ENCODE peak calls at places on chromosomes 13 and 19, in four cellular contexts. U is mesothelial cell of epicardium, R is OCI-LY7, C is BJ. G is an unnamed sample.

GRCh38 chr13:100234524-100235136 is 145.7 kb downstream of the PCCA start:
- DNase-seq in U (no peak), R (no peak), C (no peak), G (no peak)

GRCh38 chr13:30193279-30194234 is 113.8 kb downstream of the KATNAL1 start:
- DNase-seq in U (no peak), R (no peak), C (no peak), G (no peak)

GRCh38 chr19:43755256-43755801 is 567 bp upstream of the SMG9 start:
- DNase-seq in U (peak; percentile 84), R (peak; percentile 89), C (no peak), G (peak; percentile 68)

GRCh38 chr19:16569609-16570320 is 2.5 kb downstream of the SLC35E1 start:
- DNase-seq in U (no peak), R (no peak), C (no peak), G (no peak)

GRCh38 chr13:86383151-86383550 is 583.9 kb upstream of the SLITRK6 start:
- DNase-seq in U (no peak), R (no peak), C (no peak), G (no peak)

GRCh38 chr13:94656766-94657165 is 55.1 kb downstream of the GPR180 start:
- DNase-seq in U (no peak), R (no peak), C (peak; percentile 94), G (no peak)

GRCh38 chr13:110713642-110713952 is at the start of gene ING1:
- DNase-seq in U (no peak), R (no peak), C (no peak), G (no peak)

GRCh38 chr13:77554079-77554478 is 18.6 kb downstream of the SCEL start:
- DNase-seq in U (no peak), R (no peak), C (no peak), G (no peak)

GRCh38 chr19:543912-544608 is at the start of gene GZMM:
- DNase-seq in U (no peak), R (no peak), C (no peak), G (peak; percentile 87)

GRCh38 chr19:38650911-38651584 is 3.6 kb downstream of the ACTN4 start:
- DNase-seq in U (no peak), R (no peak), C (no peak), G (no peak)

GRCh38 chr19:33796164-33797100 is at the start of gene KCTD15:
- DNase-seq in U (peak; percentile 74), R (peak; percentile 71), C (no peak), G (no peak)

GRCh38 chr19:46471116-46471733 is at the start of gene PNMA8A:
- DNase-seq in U (peak; percentile 88), R (no peak), C (no peak), G (no peak)

GRCh38 chr13:33512880-33513554 is 227.5 kb upstream of the STARD13 start:
- DNase-seq in U (no peak), R (no peak), C (peak; percentile 52), G (no peak)

GRCh38 chr19:9362905-9363304 is at the start of gene ZNF177:
- DNase-seq in U (no peak), R (no peak), C (no peak), G (no peak)

GRCh38 chr19:46603195-46603637 is 2.1 kb downstream of the CALM3 start:
- DNase-seq in U (peak; percentile 31), R (no peak), C (no peak), G (no peak)

GRCh38 chr19:46416077-46416709 is 2.8 kb upstream of the CCDC8 start:
- DNase-seq in U (peak; percentile 95), R (peak; percentile 77), C (peak; percentile 42), G (no peak)

GRCh38 chr19:38173324-38174041 is 50.5 kb downstream of the DPF1 start:
- DNase-seq in U (no peak), R (no peak), C (no peak), G (no peak)

GRCh38 chr13:113582841-113583631 is 1.5 kb upstream of the TFDP1 start:
- DNase-seq in U (peak; percentile 37), R (no peak), C (no peak), G (no peak)

GRCh38 chr13:54660277-54660676 is 1631.7 kb downstream of the OLFM4 start:
- DNase-seq in U (no peak), R (no peak), C (no peak), G (no peak)
- TF ChIP-seq CTCF in U (no peak), R (no peak), C (no peak), G (no peak)

GRCh38 chr19:19404879-19405860 is at the start of gene GATAD2A:
- DNase-seq in U (peak; percentile 95), R (peak; percentile 90), C (peak; percentile 66), G (peak; percentile 97)
- TF ChIP-seq CTCF in U (no peak), R (peak; percentile 42), C (peak; percentile 44), G (no peak)

DNA sequence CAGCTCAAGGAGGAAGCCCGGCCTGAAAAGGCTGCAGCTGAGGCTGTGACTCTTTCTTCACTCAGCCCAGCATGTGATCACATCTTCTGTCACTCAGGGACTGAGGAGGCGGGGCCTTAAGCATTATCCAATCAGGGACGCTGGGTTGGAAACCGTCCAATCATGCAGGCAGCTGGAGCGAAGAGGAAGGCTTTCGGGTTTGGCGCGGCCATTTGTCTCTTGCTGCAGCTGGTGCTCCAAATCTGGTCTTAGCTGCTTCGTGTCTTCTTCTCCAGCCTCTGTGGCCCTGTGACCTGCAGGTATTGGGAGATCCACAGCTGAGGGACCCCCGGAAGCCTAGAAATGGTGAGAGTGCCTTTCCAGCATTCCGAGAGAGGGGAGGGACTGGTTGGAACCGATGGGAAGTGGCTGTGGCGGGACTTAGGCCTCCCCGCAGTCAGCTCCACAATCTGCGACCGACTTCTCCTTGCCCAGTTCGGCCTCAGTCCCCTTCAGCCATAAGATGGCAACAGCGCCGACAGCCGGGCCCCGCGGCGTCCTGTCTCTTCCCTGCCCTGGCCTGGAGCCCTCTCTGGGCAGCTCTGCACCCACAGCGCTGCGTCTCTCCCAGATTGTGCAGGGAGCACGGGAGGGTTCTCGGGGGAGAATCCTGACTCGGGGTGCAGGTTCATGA is at the start of gene ZNF90:
- DNase-seq in U (peak; percentile 94), R (peak; percentile 93), C (peak; percentile 64), G (peak; percentile 82)
- TF ChIP-seq CTCF in U (no peak), R (peak; percentile 25), C (peak; percentile 8), G (no peak)

GRCh38 chr19:32464279-32464678 is 58.7 kb downstream of the DPY19L3 start:
- DNase-seq in U (no peak), R (peak; percentile 13), C (no peak), G (no peak)
- TF ChIP-seq CTCF in U (no peak), R (peak; percentile 73), C (peak; percentile 23), G (peak; percentile 57)

GRCh38 chr13:96940961-96941360 is 53.3 kb downstream of the OXGR1 start:
- DNase-seq in U (no peak), R (no peak), C (no peak), G (no peak)
- TF ChIP-seq CTCF in U (no peak), R (no peak), C (no peak), G (no peak)

DNA sequence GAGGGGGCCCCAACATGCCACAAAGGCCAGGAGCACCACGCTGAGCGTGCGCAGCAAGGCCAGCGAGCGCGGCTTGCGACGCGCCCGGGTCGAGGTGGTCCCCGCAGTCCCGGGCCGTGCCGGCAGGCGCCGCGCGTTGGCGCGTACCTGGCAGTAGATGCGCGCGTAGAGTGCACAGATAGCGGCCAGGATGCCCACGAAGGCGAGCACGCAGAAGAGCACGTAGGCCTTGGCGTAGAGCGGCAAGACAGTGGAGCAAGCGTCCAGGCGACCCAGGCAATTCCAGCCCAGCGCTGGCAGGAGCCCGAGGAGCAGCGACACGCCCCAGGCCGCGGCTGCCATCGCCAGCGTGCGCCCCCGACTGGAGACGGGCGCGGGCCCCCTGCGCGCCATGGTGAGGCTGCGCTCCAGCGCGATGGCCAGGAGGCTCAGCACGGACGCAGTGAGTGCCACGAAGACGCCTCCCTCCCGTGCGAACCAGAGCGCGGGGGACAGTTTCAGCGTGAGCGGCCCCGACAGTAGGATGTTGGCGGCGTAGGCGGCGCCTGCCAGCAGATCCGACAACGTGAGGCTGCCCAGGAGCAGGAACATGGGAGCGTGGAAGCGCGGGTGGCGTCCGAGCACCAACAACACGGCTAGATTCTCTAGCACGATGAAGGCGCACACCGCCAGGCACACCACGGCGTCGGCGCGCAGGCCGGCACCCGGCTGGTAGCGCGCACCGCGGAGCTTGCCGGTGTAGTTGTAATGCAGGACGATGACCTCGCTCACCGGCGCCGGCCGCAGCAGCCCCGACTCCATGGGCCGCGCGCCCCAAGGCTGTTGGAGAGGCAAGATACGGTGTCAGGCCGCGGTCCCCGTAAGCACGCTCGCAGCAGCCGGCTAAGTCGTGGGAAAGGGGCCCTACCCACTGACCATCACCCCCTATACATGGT is 2.8 kb downstream of the S1PR5 start:
- DNase-seq in U (no peak), R (no peak), C (no peak), G (peak; percentile 64)
- TF ChIP-seq CTCF in U (no peak), R (no peak), C (no peak), G (no peak)

GRCh38 chr13:28548872-28549271 is 53.9 kb upstream of the FLT1 start:
- DNase-seq in U (no peak), R (no peak), C (no peak), G (no peak)
- TF ChIP-seq CTCF in U (no peak), R (no peak), C (peak; percentile 2), G (no peak)

GRCh38 chr13:108508263-108508662 is 121.1 kb upstream of the MYO16 start:
- DNase-seq in U (no peak), R (peak; percentile 0), C (no peak), G (no peak)
- TF ChIP-seq CTCF in U (no peak), R (peak; percentile 21), C (no peak), G (no peak)

GRCh38 chr13:19959141-19959830 is 759 bp downstream of the ZMYM2 start:
- DNase-seq in U (peak; percentile 67), R (peak; percentile 73), C (no peak), G (peak; percentile 66)
- TF ChIP-seq CTCF in U (no peak), R (no peak), C (peak; percentile 42), G (no peak)

G was measured in natural killer cell.